ENCODE peak calls at places on chromosomes 2 and 18, in four cellular contexts. G, Y, R and F are unnamed samples.
A peak's percentile ranks its signal among the peaks of the same experiment; 100 is the strongest.

GRCh38 chr2:3105814-3106569 is 271.6 kb downstream of the EIPR1 start:
- DNase-seq in R (no peak), G (peak; percentile 5), Y (no peak), F (no peak)

GRCh38 chr2:70919672-70920366 is 15.9 kb upstream of the ATP6V1B1 start:
- DNase-seq in G (peak; percentile 78), Y (peak; percentile 94), R (peak; percentile 80), F (no peak)

GRCh38 chr2:204695506-204695905 is 150.2 kb downstream of the PARD3B start:
- DNase-seq in Y (no peak), R (no peak), G (no peak), F (no peak)

GRCh38 chr2:81077396-81077795 is 772.8 kb upstream of the LRRTM1 start:
- DNase-seq in R (no peak), G (no peak), Y (peak; percentile 12), F (no peak)

GRCh38 chr2:74223941-74224770 is 25.7 kb downstream of the MTHFD2 start:
- DNase-seq in R (no peak), Y (no peak), G (no peak), F (no peak)

GRCh38 chr2:237980087-237980486 is 13.3 kb downstream of the UBE2F start:
- DNase-seq in G (no peak), Y (no peak), R (no peak), F (no peak)

GRCh38 chr2:225771691-225772090 is 372.2 kb downstream of the NYAP2 start:
- DNase-seq in G (no peak), R (no peak), Y (no peak), F (no peak)

GRCh38 chr2:231110551-231110950 is 14.3 kb downstream of the HTR2B start:
- DNase-seq in Y (no peak), R (no peak), G (no peak), F (no peak)

GRCh38 chr2:289362-290089 is 1.6 kb upstream of the ALKAL2 start:
- DNase-seq in R (no peak), Y (peak; percentile 40), G (peak; percentile 37), F (no peak)

GRCh38 chr2:3132466-3132865 is 245.2 kb downstream of the EIPR1 start:
- DNase-seq in G (no peak), R (no peak), Y (no peak), F (no peak)

GRCh38 chr2:20488136-20488705 is 41.3 kb downstream of the RHOB start:
- DNase-seq in Y (no peak), R (no peak), G (no peak), F (no peak)

GRCh38 chr2:144372484-144373195 is 147.3 kb downstream of the ZEB2 start:
- DNase-seq in G (no peak), Y (no peak), R (no peak), F (no peak)

GRCh38 chr18:8489761-8490160 is 119.5 kb upstream of the RAB12 start:
- DNase-seq in G (no peak), R (no peak), Y (no peak), F (no peak)

GRCh38 chr18:79334496-79335233 is 61.1 kb upstream of the NFATC1 start:
- DNase-seq in G (no peak), Y (no peak), R (no peak), F (no peak)

GRCh38 chr2:101858246-101858645 is 133.5 kb upstream of the IL1R2 start:
- DNase-seq in Y (no peak), R (no peak), G (no peak), F (no peak)

GRCh38 chr2:218423584-218423983 is 4.7 kb downstream of the VIL1 start:
- DNase-seq in G (no peak), Y (no peak), R (no peak), F (no peak)

GRCh38 chr2:122156101-122156500 is 400.6 kb downstream of the TSN start:
- DNase-seq in G (no peak), R (no peak), Y (no peak), F (no peak)

GRCh38 chr2:84647267-84647666 is 131.0 kb downstream of the DNAH6 start:
- DNase-seq in R (no peak), G (no peak), Y (no peak), F (no peak)

GRCh38 chr18:50194623-50195532 is at the start of gene MYO5B:
- DNase-seq in Y (peak; percentile 71), G (peak; percentile 79), R (peak; percentile 63), F (no peak)

GRCh38 chr18:63545094-63545493 is 2.9 kb downstream of the SERPINB12 start:
- DNase-seq in G (no peak), Y (no peak), R (no peak), F (no peak)

GRCh38 chr18:79495591-79496071 is 99.9 kb downstream of the NFATC1 start:
- DNase-seq in G (no peak), R (no peak), Y (no peak), F (no peak)

GRCh38 chr18:45617284-45617683 is 2.0 kb downstream of the SLC14A2 start:
- DNase-seq in R (no peak), Y (no peak), G (no peak), F (no peak)

GRCh38 chr2:42588158-42588557 is 19.7 kb downstream of the MTA3 start:
- DNase-seq in G (no peak), Y (no peak), R (no peak), F (no peak)

GRCh38 chr2:128315122-128315828 is 3.4 kb downstream of the HS6ST1 start:
- DNase-seq in Y (no peak), G (no peak), R (no peak), F (no peak)

GRCh38 chr2:46413111-46413510 is 66.3 kb upstream of the TMEM247 start:
- DNase-seq in G (no peak), R (no peak), Y (no peak), F (no peak)

GRCh38 chr2:164993287-164994016 is 38.1 kb upstream of the SLC38A11 start:
- DNase-seq in G (no peak), Y (no peak), R (no peak), F (no peak)

GRCh38 chr18:68499141-68499540 is 215.8 kb downstream of the TMX3 start:
- DNase-seq in Y (no peak), R (no peak), G (no peak), F (no peak)

GRCh38 chr2:46878886-46879285 is 36.7 kb downstream of the MCFD2 start:
- DNase-seq in G (no peak), Y (peak; percentile 26), R (peak; percentile 43), F (no peak)

GRCh38 chr2:20439193-20439475 is 7.7 kb upstream of the RHOB start:
- DNase-seq in Y (no peak), G (no peak), R (peak; percentile 83), F (no peak)

GRCh38 chr2:109210431-109211200 is 81.6 kb downstream of the SH3RF3 start:
- DNase-seq in G (no peak), Y (no peak), R (no peak), F (no peak)

GRCh38 chr2:161273038-161273760 is 35.0 kb upstream of the PSMD14 start:
- DNase-seq in Y (no peak), G (peak; percentile 42), R (peak; percentile 64), F (peak; percentile 23)

GRCh38 chr2:1607971-1608688 is 136.2 kb downstream of the PXDN start:
- DNase-seq in Y (no peak), G (no peak), R (no peak), F (no peak)

GRCh38 chr2:207473203-207473865 is 56.4 kb upstream of the CREB1 start:
- DNase-seq in Y (peak; percentile 40), G (no peak), R (peak; percentile 30), F (peak; percentile 30)

GRCh38 chr18:574456-575228 is 5.5 kb upstream of the CETN1 start:
- DNase-seq in G (no peak), Y (no peak), R (no peak), F (no peak)

GRCh38 chr2:170723446-170723958 is 8.4 kb downstream of the SP5 start:
- DNase-seq in G (no peak), Y (peak; percentile 31), R (no peak), F (no peak)
- TF ChIP-seq ETV6 in G (no peak), Y (no peak), R (no peak), F (no peak)

DNA sequence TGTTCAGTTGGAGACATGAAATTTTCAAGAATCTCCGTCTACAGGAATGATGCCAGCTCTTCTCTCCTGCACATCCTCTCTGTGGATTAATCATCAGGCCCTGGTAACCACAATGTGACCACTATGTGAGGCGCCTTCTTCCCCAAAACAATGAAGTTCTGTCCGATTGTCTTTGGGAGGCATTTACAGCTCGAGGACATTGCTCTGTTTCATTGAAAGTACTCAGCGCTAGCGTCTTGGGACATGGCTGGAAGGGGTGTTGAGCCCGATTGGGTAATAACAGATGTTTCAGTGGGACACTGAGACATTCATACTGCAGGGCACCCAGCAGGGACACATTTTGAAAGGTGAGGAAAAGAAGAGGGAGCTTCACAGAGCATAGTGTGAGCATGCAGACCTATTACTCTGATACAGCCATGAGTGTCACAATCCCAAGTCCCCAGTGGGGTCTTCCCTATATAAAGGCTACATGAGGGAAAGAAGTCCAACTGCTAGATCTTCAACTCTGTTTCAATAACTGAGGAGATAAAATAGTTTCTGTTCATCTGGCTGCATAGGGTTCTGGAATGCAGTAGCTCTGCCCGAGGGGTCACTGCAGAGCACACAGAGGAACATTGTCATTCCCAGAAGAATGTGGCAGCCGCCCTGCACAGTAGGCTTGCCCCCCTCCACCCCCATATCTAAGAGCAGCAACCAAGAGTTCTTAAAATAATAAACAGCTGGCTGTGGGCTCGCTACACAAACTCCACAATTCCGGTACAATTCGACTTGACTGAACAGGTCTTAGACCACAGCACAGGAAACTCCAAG is 237.3 kb downstream of the OSR1 start:
- DNase-seq in G (no peak), R (peak; percentile 26), Y (no peak), F (no peak)
- TF ChIP-seq ETV6 in G (no peak), R (no peak), Y (no peak), F (no peak)

DNA sequence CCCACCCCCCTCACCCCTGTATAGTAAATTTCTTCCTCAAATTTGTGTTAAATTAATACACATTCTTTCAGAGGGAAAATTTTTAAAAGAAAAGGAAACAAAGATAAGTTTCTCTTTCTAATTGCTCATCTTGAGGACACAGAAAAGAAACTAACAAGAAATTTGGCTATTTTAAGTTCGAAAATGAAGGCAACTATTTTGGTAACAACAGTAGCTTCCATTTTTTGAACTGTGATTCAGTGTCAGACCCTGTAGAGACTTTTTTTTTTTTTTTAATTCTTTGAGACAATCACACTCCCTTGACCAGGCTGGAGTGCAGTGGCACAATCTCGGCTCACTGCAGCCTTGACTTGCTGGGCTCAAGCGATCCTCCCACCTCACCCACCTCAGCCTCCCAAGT is 194.9 kb downstream of the SS18 start:
- DNase-seq in R (no peak), Y (no peak), G (no peak), F (no peak)
- TF ChIP-seq ETV6 in R (no peak), Y (no peak), G (no peak), F (no peak)

GRCh38 chr2:199484927-199485326 is 27.2 kb upstream of the SATB2 start:
- DNase-seq in Y (peak; percentile 22), R (no peak), G (no peak), F (no peak)
- TF ChIP-seq ETV6 in Y (no peak), R (no peak), G (no peak), F (no peak)